ENCODE peak calls at places on chromosomes 13 and 19, in five cellular contexts. T is GM12878, C is H1, E is NT2/D1, S is HepG2. Z is an unnamed sample.

GRCh38 chr13:24253520-24254150 is 55.7 kb upstream of the C1QTNF9 start:
- DNase-seq in T (no peak), C (no peak), E (no peak), S (no peak), Z (no peak)

GRCh38 chr13:29801737-29802305 is 48.6 kb downstream of the UBL3 start:
- DNase-seq in T (no peak), C (no peak), E (no peak), S (no peak), Z (no peak)

GRCh38 chr19:15299568-15300409 is 32.5 kb downstream of the BRD4 start:
- DNase-seq in T (no peak), C (no peak), E (no peak), S (no peak), Z (no peak)

GRCh38 chr13:44646044-44646443 is 69.9 kb upstream of the TSC22D1 start:
- DNase-seq in T (no peak), C (no peak), E (no peak), S (no peak), Z (no peak)

GRCh38 chr13:44601596-44601995 is 25.5 kb upstream of the TSC22D1 start:
- DNase-seq in T (no peak), C (no peak), E (no peak), S (no peak), Z (no peak)

GRCh38 chr13:28981530-28981929 is 161.4 kb downstream of the MTUS2 start:
- DNase-seq in T (no peak), C (no peak), E (no peak), S (no peak), Z (no peak)

GRCh38 chr19:13055213-13056051 is 47.2 kb downstream of the LYL1 start:
- DNase-seq in T (no peak), C (peak; percentile 80), E (no peak), S (no peak), Z (no peak)

GRCh38 chr13:108734676-108735075 is 105.3 kb downstream of the MYO16 start:
- DNase-seq in T (no peak), C (peak; percentile 47), E (peak; percentile 22), S (no peak), Z (no peak)

GRCh38 chr19:14559916-14560775 is 11.7 kb downstream of the NDUFB7 start:
- DNase-seq in T (no peak), C (no peak), E (no peak), S (no peak), Z (no peak)

GRCh38 chr13:19952850-19953249 is 5.7 kb upstream of the ZMYM2 start:
- DNase-seq in T (no peak), C (no peak), E (no peak), S (no peak), Z (no peak)

GRCh38 chr13:49340161-49340560 is 92.4 kb downstream of the CDADC1 start:
- DNase-seq in T (no peak), C (no peak), E (no peak), S (no peak), Z (no peak)

GRCh38 chr13:21884965-21885567 is 214.2 kb downstream of the FGF9 start:
- DNase-seq in T (no peak), C (no peak), E (no peak), S (no peak), Z (no peak)

GRCh38 chr13:111048387-111048786 is 66.7 kb upstream of the ARHGEF7 start:
- DNase-seq in T (no peak), C (no peak), E (no peak), S (no peak), Z (no peak)

GRCh38 chr13:39682788-39683187 is 27.3 kb downstream of the COG6 start:
- DNase-seq in T (peak; percentile 11), C (no peak), E (no peak), S (no peak), Z (no peak)

GRCh38 chr19:10279737-10280442 is 6.9 kb upstream of the ICAM4 start:
- DNase-seq in T (no peak), C (no peak), E (no peak), S (no peak), Z (no peak)

GRCh38 chr19:28710278-28710677 is 502.7 kb downstream of the UQCRFS1 start:
- DNase-seq in T (peak; percentile 3), C (no peak), E (peak; percentile 33), S (peak; percentile 43), Z (peak; percentile 7)

GRCh38 chr19:13887529-13887928 is 10.6 kb downstream of the NANOS3 start:
- DNase-seq in T (no peak), C (no peak), E (no peak), S (no peak), Z (no peak)

GRCh38 chr19:28883241-28883693 is 329.7 kb downstream of the UQCRFS1 start:
- DNase-seq in T (no peak), C (no peak), E (peak; percentile 46), S (no peak), Z (no peak)

GRCh38 chr13:33931397-33931987 is 113.5 kb downstream of the RFC3 start:
- DNase-seq in T (peak; percentile 4), C (no peak), E (peak; percentile 44), S (peak; percentile 65), Z (peak; percentile 40)

GRCh38 chr13:53445682-53446081 is 417.1 kb downstream of the OLFM4 start:
- DNase-seq in T (no peak), C (no peak), E (no peak), S (no peak), Z (no peak)

GRCh38 chr13:52010890-52011689 is at the start of gene ATP7B:
- DNase-seq in T (no peak), C (peak; percentile 82), E (no peak), S (peak; percentile 49), Z (peak; percentile 33)

GRCh38 chr13:52892925-52893324 is 44.5 kb upstream of the PCDH8 start:
- DNase-seq in T (no peak), C (no peak), E (no peak), S (no peak), Z (no peak)

GRCh38 chr13:114115191-114115671 is 17.2 kb downstream of the RASA3 start:
- DNase-seq in T (no peak), C (no peak), E (no peak), S (peak; percentile 33), Z (no peak)

GRCh38 chr19:3851254-3852176 is 17.3 kb downstream of the ZFR2 start:
- DNase-seq in T (no peak), C (no peak), E (no peak), S (no peak), Z (no peak)

GRCh38 chr19:18520848-18521691 is 800 bp downstream of the ELL start:
- DNase-seq in T (no peak), C (peak; percentile 59), E (no peak), S (no peak), Z (no peak)

GRCh38 chr19:36213793-36214387 is 575 bp downstream of the ZNF565 start:
- DNase-seq in T (no peak), C (no peak), E (no peak), S (no peak), Z (peak; percentile 12)

GRCh38 chr19:29247051-29247450 is 34.1 kb upstream of the UQCRFS1 start:
- DNase-seq in T (no peak), C (no peak), E (no peak), S (no peak), Z (no peak)

GRCh38 chr13:43494206-43494605 is 292.6 kb downstream of the ENOX1 start:
- DNase-seq in T (no peak), C (no peak), E (no peak), S (no peak), Z (no peak)

GRCh38 chr13:97018029-97018819 is 23.9 kb upstream of the OXGR1 start:
- DNase-seq in T (no peak), C (peak; percentile 58), E (peak; percentile 46), S (peak; percentile 36), Z (peak; percentile 45)
- TF ChIP-seq SUZ12 in T (no peak), C (no peak), E (no peak), S (no peak), Z (no peak)

DNA sequence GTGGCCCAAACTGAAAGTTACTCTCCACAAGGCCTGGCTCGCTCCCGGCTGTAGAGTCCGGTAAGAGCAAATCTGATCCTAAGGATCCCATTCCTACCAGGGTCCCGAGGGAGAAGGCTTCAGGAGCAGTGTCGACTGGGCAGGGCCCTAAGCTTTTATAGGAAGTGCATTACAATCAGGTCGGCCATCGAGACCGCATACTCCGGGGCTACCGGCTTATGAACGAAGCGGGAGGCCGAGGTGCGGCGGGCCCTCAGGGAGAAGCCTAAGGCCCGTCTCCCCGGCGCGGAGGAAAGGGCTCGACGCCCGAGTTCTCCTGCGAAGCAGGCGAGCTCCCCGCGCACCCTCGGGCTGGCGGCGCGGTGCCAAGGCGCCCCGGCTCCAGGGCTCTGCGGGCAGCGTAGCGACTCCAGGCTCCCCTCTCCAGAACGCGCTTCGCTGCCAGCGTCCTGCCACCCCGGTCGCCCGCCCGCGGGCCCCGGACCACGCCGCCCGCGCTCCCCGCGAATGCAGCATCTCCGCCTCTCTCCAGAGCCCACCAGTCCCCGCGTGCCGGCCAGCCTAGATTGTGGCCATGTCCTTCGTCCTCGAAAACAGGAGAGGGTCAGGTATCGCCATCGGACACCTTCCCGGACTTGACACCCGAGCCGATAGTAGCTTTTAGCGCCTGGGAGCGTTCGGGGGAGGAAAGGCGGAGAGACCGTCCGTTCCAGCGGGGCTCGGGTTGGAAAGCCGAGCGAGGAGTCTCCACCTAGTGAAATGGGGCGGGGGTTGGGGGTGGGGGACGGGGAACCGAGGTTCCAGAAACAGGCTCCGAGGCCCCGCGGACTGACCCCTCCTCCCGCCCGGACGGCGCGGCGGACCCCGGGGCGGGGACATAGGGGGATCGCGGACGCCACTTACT is 1.3 kb downstream of the EFNB2 start:
- DNase-seq in T (no peak), C (peak; percentile 72), E (no peak), S (no peak), Z (no peak)
- TF ChIP-seq SUZ12 in T (peak; percentile 35), C (no peak), E (no peak), S (no peak), Z (no peak)

GRCh38 chr19:51547397-51548212 is 16.1 kb upstream of the SIGLEC6 start:
- DNase-seq in T (no peak), C (no peak), E (no peak), S (no peak), Z (no peak)
- TF ChIP-seq SUZ12 in T (no peak), C (no peak), E (no peak), S (no peak), Z (no peak)

DNA sequence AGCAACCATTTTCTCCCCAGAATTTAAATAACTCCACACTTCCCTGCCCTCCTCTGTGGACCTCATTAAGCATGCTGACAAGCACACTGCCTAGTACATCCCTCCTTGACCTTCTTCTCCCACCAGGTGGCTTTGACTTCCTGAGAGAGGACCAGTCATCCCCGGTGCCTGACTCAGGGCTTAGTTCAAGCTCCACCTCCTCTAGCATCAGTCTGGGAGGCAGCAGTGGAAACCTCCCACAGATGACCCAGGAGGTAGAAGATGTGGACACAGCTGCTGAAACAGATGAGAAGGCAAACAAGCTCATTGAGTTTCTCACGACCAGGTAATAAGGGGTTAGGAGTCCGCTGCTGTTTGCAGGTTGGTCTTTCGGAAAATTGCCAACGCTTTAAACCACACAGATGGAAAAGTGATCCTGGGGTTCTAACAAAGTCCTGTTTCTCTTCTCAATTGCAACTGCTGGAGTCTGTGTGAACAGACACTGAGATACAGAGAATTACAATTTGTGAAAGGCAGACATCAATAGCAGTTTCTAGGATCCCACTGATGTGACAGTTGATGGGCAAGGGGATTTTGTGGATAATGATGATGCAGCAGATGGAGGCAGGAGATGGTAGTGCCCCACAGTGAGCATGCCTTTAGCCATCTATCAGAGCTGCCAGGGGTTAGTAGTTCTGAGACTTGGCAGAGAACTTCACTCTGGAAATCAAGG is 86.7 kb downstream of the ZAR1L start:
- DNase-seq in T (no peak), C (no peak), E (peak; percentile 6), S (no peak), Z (no peak)
- TF ChIP-seq SUZ12 in T (no peak), C (no peak), E (no peak), S (no peak), Z (no peak)

GRCh38 chr19:1269478-1270167 is 491 bp downstream of the CIRBP start:
- DNase-seq in T (no peak), C (peak; percentile 91), E (no peak), S (peak; percentile 66), Z (peak; percentile 73)
- TF ChIP-seq SUZ12 in T (no peak), C (no peak), E (no peak), S (no peak), Z (no peak)